ENCODE peak calls at places on chromosomes 3 and 15, in ten cellular contexts. I, C, R, H, K, Q, N, O, F and J are unnamed samples.

GRCh38 chr3:145673790-145674189 is 487.2 kb downstream of the PLOD2 start:
- ATAC-seq in N (no peak), Q (no peak), R (no peak), I (no peak), F (no peak), K (no peak), O (no peak), C (no peak), H (no peak), J (no peak)

GRCh38 chr15:74626752-74627692 is 11.4 kb downstream of the CLK3 start:
- ATAC-seq in F (no peak), H (no peak), N (peak; percentile 40), K (no peak), I (no peak), O (no peak), C (no peak), R (peak; percentile 36), Q (no peak), J (peak; percentile 83)

GRCh38 chr3:172749201-172749965 is 1.1 kb upstream of the ECT2 start:
- ATAC-seq in H (peak; percentile 49), N (no peak), K (peak; percentile 64), C (no peak), Q (no peak), I (no peak), R (no peak), O (no peak), F (peak; percentile 28), J (no peak)

GRCh38 chr3:54859204-54859603 is 68.7 kb downstream of the LRTM1 start:
- ATAC-seq in N (no peak), F (no peak), I (no peak), O (peak; percentile 16), H (no peak), Q (no peak), K (no peak), C (no peak), R (no peak), J (no peak)

GRCh38 chr3:126781889-126782491 is 78.0 kb downstream of the CHCHD6 start:
- ATAC-seq in F (no peak), K (peak; percentile 69), Q (no peak), C (no peak), H (peak; percentile 68), I (no peak), O (peak; percentile 81), N (no peak), R (no peak), J (no peak)

GRCh38 chr3:10964537-10965167 is 27.9 kb upstream of the SLC6A1 start:
- ATAC-seq in N (no peak), Q (no peak), R (no peak), C (no peak), H (peak; percentile 48), O (no peak), K (peak; percentile 64), I (no peak), F (no peak), J (no peak)

GRCh38 chr3:12239301-12239700 is 49.6 kb upstream of the PPARG start:
- ATAC-seq in R (no peak), C (no peak), K (no peak), Q (no peak), F (no peak), I (no peak), N (no peak), O (peak; percentile 82), H (no peak), J (no peak)

GRCh38 chr3:46705751-46706572 is 4.8 kb downstream of the TMIE start:
- ATAC-seq in H (no peak), O (no peak), Q (no peak), C (no peak), R (no peak), K (no peak), N (no peak), I (no peak), F (no peak), J (no peak)

GRCh38 chr15:97521894-97522293 is 438.6 kb upstream of the ARRDC4 start:
- ATAC-seq in K (no peak), N (no peak), Q (no peak), F (no peak), C (no peak), R (no peak), H (no peak), O (peak; percentile 96), I (peak; percentile 95), J (no peak)

GRCh38 chr3:7423995-7424394 is 563.1 kb downstream of the GRM7 start:
- ATAC-seq in I (no peak), N (no peak), C (no peak), K (no peak), F (no peak), O (no peak), H (no peak), Q (no peak), R (no peak), J (no peak)

GRCh38 chr3:113166719-113167492 is 44.5 kb upstream of the BOC start:
- ATAC-seq in I (peak; percentile 44), R (no peak), C (no peak), Q (no peak), H (peak; percentile 35), K (no peak), O (peak; percentile 90), N (no peak), F (no peak), J (no peak)

GRCh38 chr3:60217156-60217911 is 1033.9 kb downstream of the FHIT start:
- ATAC-seq in H (no peak), K (no peak), R (no peak), N (no peak), Q (no peak), F (no peak), C (no peak), O (no peak), I (no peak), J (no peak)

GRCh38 chr15:25674948-25675347 is 188.2 kb downstream of the ATP10A start:
- ATAC-seq in O (peak; percentile 73), H (peak; percentile 17), R (no peak), N (no peak), K (no peak), F (no peak), Q (no peak), I (peak; percentile 87), C (no peak), J (no peak)

GRCh38 chr3:10459954-10460754 is 45.2 kb downstream of the ATP2B2 start:
- ATAC-seq in F (no peak), H (peak; percentile 81), I (peak; percentile 55), Q (peak; percentile 55), K (peak; percentile 82), C (peak; percentile 55), O (peak; percentile 71), N (peak; percentile 99), R (peak; percentile 70), J (peak; percentile 58)

GRCh38 chr3:138717348-138717747 is 108.8 kb downstream of the FAIM start:
- ATAC-seq in R (no peak), I (no peak), H (no peak), C (no peak), K (no peak), O (no peak), Q (no peak), F (no peak), N (no peak), J (no peak)

GRCh38 chr3:28745436-28745835 is 396.8 kb upstream of the AZI2 start:
- ATAC-seq in I (no peak), O (no peak), K (no peak), C (no peak), R (no peak), N (no peak), F (no peak), Q (no peak), H (no peak), J (no peak)

GRCh38 chr3:138786788-138787276 is 47.9 kb downstream of the PIK3CB start:
- ATAC-seq in C (no peak), F (no peak), R (no peak), I (no peak), O (peak; percentile 58), H (peak; percentile 79), Q (peak; percentile 28), K (peak; percentile 63), N (no peak), J (peak; percentile 83)

GRCh38 chr3:108329087-108329486 is 32.7 kb downstream of the HHLA2 start:
- ATAC-seq in K (no peak), N (peak; percentile 81), F (no peak), I (no peak), R (no peak), C (peak; percentile 70), Q (peak; percentile 61), H (peak; percentile 57), O (no peak), J (no peak)

GRCh38 chr3:43770426-43771103 is 79.8 kb downstream of the ABHD5 start:
- ATAC-seq in Q (peak; percentile 75), H (peak; percentile 60), C (peak; percentile 81), I (peak; percentile 70), K (peak; percentile 54), N (peak; percentile 54), R (peak; percentile 73), F (no peak), O (peak; percentile 75), J (no peak)

GRCh38 chr3:16174389-16174788 is at the start of gene GALNT15:
- ATAC-seq in N (no peak), Q (peak; percentile 7), C (no peak), O (peak; percentile 93), K (no peak), F (no peak), H (peak; percentile 73), I (peak; percentile 90), R (no peak), J (no peak)

GRCh38 chr15:92149029-92149428 is 244.7 kb upstream of the ST8SIA2 start:
- ATAC-seq in R (no peak), K (no peak), O (no peak), H (no peak), Q (no peak), C (no peak), I (no peak), F (no peak), N (no peak), J (no peak)

GRCh38 chr3:56251343-56251945 is 216.8 kb downstream of the ERC2 start:
- ATAC-seq in F (peak; percentile 38), C (no peak), I (no peak), H (peak; percentile 72), Q (no peak), R (no peak), K (peak; percentile 64), N (no peak), O (no peak), J (no peak)

GRCh38 chr3:188421151-188421821 is 267.3 kb downstream of the LPP start:
- ATAC-seq in R (no peak), F (no peak), H (peak; percentile 76), I (no peak), O (peak; percentile 36), C (no peak), Q (no peak), N (peak; percentile 30), K (peak; percentile 70), J (peak; percentile 18)

GRCh38 chr15:66023322-66023972 is 154.2 kb downstream of the RAB11A start:
- ATAC-seq in R (no peak), N (no peak), F (no peak), H (no peak), K (no peak), O (no peak), Q (no peak), C (no peak), I (no peak), J (no peak)